ENCODE peak calls at places on chromosomes 12 and 14, in eight cellular contexts. R, T, V, M, S, D, U and O are unnamed samples.

GRCh38 chr14:39233680-39234326 is at the start of gene MIA2:
- DNase-seq in R (no peak), T (no peak), V (no peak), M (no peak), S (no peak), D (no peak), U (no peak), O (no peak)

GRCh38 chr12:104347374-104348075 is 44.0 kb downstream of the EID3 start:
- DNase-seq in R (no peak), T (no peak), V (no peak), M (no peak), S (no peak), D (no peak), U (peak), O (no peak)

GRCh38 chr14:70098257-70098809 is 90.4 kb downstream of the SLC8A3 start:
- DNase-seq in R (no peak), T (no peak), V (no peak), M (peak), S (no peak), D (no peak), U (no peak), O (no peak)

GRCh38 chr14:60757617-60758016 is 23.1 kb downstream of the MNAT1 start:
- DNase-seq in R (no peak), T (no peak), V (no peak), M (peak), S (no peak), D (no peak), U (peak), O (no peak)

GRCh38 chr14:70188608-70189540 is at the start of gene SLC8A3:
- DNase-seq in R (peak), T (no peak), V (peak), M (peak), S (peak), D (no peak), U (no peak), O (no peak)

GRCh38 chr14:64692597-64693350 is 11.4 kb upstream of the PLEKHG3 start:
- DNase-seq in R (no peak), T (no peak), V (no peak), M (no peak), S (no peak), D (no peak), U (peak), O (no peak)

GRCh38 chr12:67483871-67484554 is 164.5 kb upstream of the DYRK2 start:
- DNase-seq in R (no peak), T (no peak), V (no peak), M (no peak), S (no peak), D (no peak), U (peak), O (no peak)

GRCh38 chr12:89225808-89226368 is 126.4 kb downstream of the DUSP6 start:
- DNase-seq in R (no peak), T (no peak), V (no peak), M (peak), S (no peak), D (no peak), U (peak), O (peak)

GRCh38 chr12:53300187-53300586 is 692 bp downstream of the MYG1 start:
- DNase-seq in R (no peak), T (no peak), V (no peak), M (peak), S (no peak), D (no peak), U (no peak), O (no peak)

GRCh38 chr14:72318648-72319047 is 386.4 kb downstream of the RGS6 start:
- DNase-seq in R (no peak), T (no peak), V (no peak), M (no peak), S (no peak), D (no peak), U (peak), O (no peak)

GRCh38 chr14:50943261-50943942 is 881 bp downstream of the PYGL start:
- DNase-seq in R (no peak), T (no peak), V (no peak), M (no peak), S (peak), D (peak), U (peak), O (peak)

GRCh38 chr14:50954811-50955372 is 10.6 kb upstream of the PYGL start:
- DNase-seq in R (no peak), T (no peak), V (peak), M (peak), S (no peak), D (no peak), U (peak), O (no peak)

GRCh38 chr14:86915416-86915815 is 1077.6 kb downstream of the GALC start:
- DNase-seq in R (no peak), T (no peak), V (no peak), M (no peak), S (no peak), D (no peak), U (no peak), O (no peak)

GRCh38 chr14:68686212-68686478 is 106.7 kb downstream of the ZFP36L1 start:
- DNase-seq in R (no peak), T (no peak), V (no peak), M (no peak), S (no peak), D (no peak), U (no peak), O (no peak)